ENCODE peak calls at places on chromosomes 6 and 20, in seven cellular contexts. Z, Q, Y, A, W, K and G are unnamed samples.

GRCh38 chr6:168699631-168700315 is 258.8 kb downstream of the SMOC2 start:
- DNase-seq in K (no peak), A (no peak), Z (no peak), Y (no peak), Q (no peak), W (no peak), G (no peak)

GRCh38 chr6:134502614-134503541 is 185.0 kb upstream of the SGK1 start:
- DNase-seq in Q (no peak), W (no peak), K (no peak), A (no peak), Z (no peak), Y (no peak), G (no peak)

GRCh38 chr6:130296854-130297253 is 69.0 kb upstream of the TMEM200A start:
- DNase-seq in Y (no peak), W (no peak), Z (no peak), K (no peak), Q (no peak), A (no peak), G (no peak)

GRCh38 chr6:94272327-94272726 is 853.0 kb upstream of the EPHA7 start:
- DNase-seq in Q (no peak), K (no peak), Y (no peak), Z (no peak), W (no peak), A (no peak), G (no peak)

GRCh38 chr6:73923899-73924485 is 228.0 kb downstream of the CD109 start:
- DNase-seq in Q (no peak), W (no peak), K (no peak), A (no peak), Z (peak), Y (no peak), G (no peak)

GRCh38 chr20:50470249-50470858 is 39.8 kb upstream of the PTPN1 start:
- DNase-seq in K (no peak), Y (no peak), A (no peak), Q (no peak), Z (no peak), W (peak), G (no peak)

GRCh38 chr20:53598140-53599038 is 4.8 kb upstream of the ZNF217 start:
- DNase-seq in K (no peak), Q (no peak), A (no peak), Z (no peak), Y (no peak), W (no peak), G (no peak)

GRCh38 chr6:108544586-108544985 is 16.1 kb upstream of the FOXO3 start:
- DNase-seq in Q (no peak), Z (no peak), Y (no peak), W (no peak), K (no peak), A (no peak), G (no peak)

GRCh38 chr6:32153252-32153834 is 598 bp upstream of the PPT2 start:
- DNase-seq in Y (no peak), Q (peak), K (no peak), W (peak), A (no peak), Z (peak), G (no peak)

GRCh38 chr6:7048859-7049258 is 58.9 kb upstream of the RREB1 start:
- DNase-seq in K (no peak), A (no peak), Z (no peak), W (no peak), Y (peak), Q (no peak), G (no peak)

GRCh38 chr6:117674503-117674902 is 766 bp upstream of the NUS1 start:
- DNase-seq in Y (no peak), W (no peak), Q (no peak), K (no peak), Z (no peak), A (no peak), G (no peak)

GRCh38 chr6:157493576-157493975 is 112.6 kb downstream of the ZDHHC14 start:
- DNase-seq in Q (no peak), Z (no peak), W (no peak), K (no peak), A (no peak), Y (no peak), G (no peak)

GRCh38 chr6:98020222-98020621 is 737.2 kb upstream of the MMS22L start:
- DNase-seq in A (no peak), K (no peak), W (no peak), Y (no peak), Z (no peak), Q (no peak), G (no peak)

GRCh38 chr6:167757291-167757690 is 69.4 kb upstream of the AFDN start:
- DNase-seq in Q (no peak), A (no peak), W (no peak), Z (no peak), Y (no peak), K (no peak), G (no peak)

GRCh38 chr6:166253277-166254229 is 54.6 kb downstream of the PRR18 start:
- DNase-seq in Q (no peak), W (no peak), K (no peak), Z (no peak), A (no peak), Y (no peak), G (no peak)

GRCh38 chr20:9071976-9072726 is 3.3 kb downstream of the PLCB4 start:
- DNase-seq in Q (no peak), A (no peak), Z (no peak), W (no peak), Y (no peak), K (no peak), G (no peak)

GRCh38 chr6:20877008-20877937 is 343.0 kb downstream of the CDKAL1 start:
- DNase-seq in W (peak), K (no peak), A (peak), Z (peak), Q (peak), Y (no peak), G (peak)

GRCh38 chr6:14129572-14129971 is 12.0 kb downstream of the CD83 start:
- DNase-seq in Z (peak), A (peak), K (no peak), Y (peak), Q (peak), W (peak), G (peak)

GRCh38 chr20:25077610-25078169 is 4.3 kb downstream of the VSX1 start:
- DNase-seq in Z (peak), Q (no peak), A (no peak), K (no peak), Y (peak), W (no peak), G (no peak)

GRCh38 chr6:126300735-126301134 is 39.2 kb upstream of the CENPW start:
- DNase-seq in Z (no peak), K (no peak), Y (no peak), Q (no peak), W (no peak), A (no peak), G (no peak)

GRCh38 chr20:1673424-1673823 is 15.8 kb upstream of the SIRPG start:
- DNase-seq in W (no peak), Q (no peak), Y (no peak), A (no peak), Z (no peak), K (no peak), G (no peak)

GRCh38 chr20:48685300-48685699 is 142.5 kb downstream of the PREX1 start:
- DNase-seq in Q (no peak), W (no peak), A (no peak), K (no peak), Z (peak), Y (no peak), G (no peak)

DNA sequence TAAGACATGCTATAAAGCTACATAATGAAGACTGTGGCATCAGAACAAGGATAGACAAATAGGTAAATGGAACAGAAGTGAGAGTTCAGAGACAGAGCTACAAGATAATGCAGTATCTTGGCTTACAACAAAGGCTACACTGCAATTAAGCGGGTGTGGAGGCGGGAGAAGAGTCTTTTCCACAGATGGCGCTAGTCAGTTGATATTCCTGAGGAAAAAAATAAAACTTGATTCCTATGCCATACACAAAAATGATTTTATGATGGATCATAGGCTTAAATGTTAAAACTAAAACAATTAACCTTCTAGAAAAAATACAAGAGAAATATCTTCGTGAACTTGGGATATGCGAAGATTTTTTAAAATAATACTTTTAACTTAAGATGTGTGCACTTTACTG is 31.0 kb downstream of the RIN2 start:
- DNase-seq in Y (no peak), A (no peak), Q (no peak), Z (no peak), W (no peak), K (no peak), G (no peak)
- TF ChIP-seq CTCF in Y (no peak), A (no peak), Q (no peak), Z (no peak), W (no peak), K (no peak), G (peak)

GRCh38 chr20:12044969-12045368 is 127.3 kb downstream of the BTBD3 start:
- DNase-seq in Q (no peak), A (no peak), K (no peak), Y (no peak), Z (no peak), W (no peak), G (no peak)

GRCh38 chr20:12036142-12036541 is 118.4 kb downstream of the BTBD3 start:
- DNase-seq in Y (no peak), Z (no peak), W (no peak), A (no peak), Q (no peak), K (no peak), G (no peak)

GRCh38 chr20:12040261-12040660 is 122.6 kb downstream of the BTBD3 start:
- DNase-seq in W (no peak), Q (no peak), Z (no peak), A (no peak), Y (no peak), K (no peak), G (no peak)
- TF ChIP-seq CTCF in W (no peak), Q (no peak), Z (no peak), A (no peak), Y (no peak), K (no peak), G (no peak)

GRCh38 chr6:34973547-34974248 is 84.6 kb downstream of the ANKS1A start:
- DNase-seq in A (no peak), Y (no peak), Z (no peak), Q (no peak), K (no peak), W (no peak), G (no peak)
- TF ChIP-seq CTCF in A (peak), Y (no peak), Z (peak), Q (no peak), K (no peak), W (peak), G (peak)

GRCh38 chr6:11122380-11122779 is 10.9 kb upstream of the ERVFRD-1 start:
- DNase-seq in Y (no peak), A (no peak), Q (no peak), K (no peak), W (no peak), Z (no peak), G (no peak)

GRCh38 chr6:11126876-11127275 is 15.4 kb upstream of the ERVFRD-1 start:
- DNase-seq in A (no peak), Q (peak), K (no peak), W (peak), Y (no peak), Z (no peak), G (no peak)

GRCh38 chr6:11121851-11122250 is 10.3 kb upstream of the ERVFRD-1 start:
- DNase-seq in K (no peak), Q (peak), W (peak), Y (no peak), A (no peak), Z (no peak), G (no peak)

GRCh38 chr6:11120273-11121005 is 8.9 kb upstream of the ERVFRD-1 start:
- DNase-seq in A (no peak), Q (peak), Z (peak), W (peak), Y (no peak), K (no peak), G (no peak)

GRCh38 chr6:11123978-11124377 is 12.5 kb upstream of the ERVFRD-1 start:
- DNase-seq in A (no peak), Q (no peak), W (no peak), Z (no peak), Y (no peak), K (no peak), G (no peak)
- TF ChIP-seq CTCF in A (peak), Q (no peak), W (peak), Z (peak), Y (no peak), K (no peak), G (peak)